ENCODE peak calls at places on chromosome 12, in four cellular contexts. D is HL-60, N is GM12891, S is GM12878. V is an unnamed sample.

GRCh38 chr12:93223440-93224426 is 154.0 kb upstream of the NUDT4 start:
- DNase-seq in D (no peak), S (no peak), N (no peak), V (no peak)

GRCh38 chr12:116400671-116401357 is 123.3 kb upstream of the MED13L start:
- DNase-seq in S (no peak), D (peak; percentile 66), N (no peak), V (no peak)

GRCh38 chr12:80861636-80862378 is 75.9 kb downstream of the LIN7A start:
- DNase-seq in D (peak; percentile 24), S (no peak), N (no peak), V (no peak)

GRCh38 chr12:56450241-56450640 is 1.0 kb upstream of the TIMELESS start:
- DNase-seq in D (no peak), S (no peak), N (no peak), V (no peak)

GRCh38 chr12:86950043-86950838 is 694.0 kb upstream of the MGAT4C start:
- DNase-seq in S (no peak), D (no peak), N (no peak), V (no peak)

GRCh38 chr12:46698003-46698402 is 127.8 kb downstream of the SLC38A4 start:
- DNase-seq in N (no peak), D (no peak), S (no peak), V (no peak)

GRCh38 chr12:131418884-131419283 is 292.0 kb upstream of the SFSWAP start:
- DNase-seq in S (no peak), N (no peak), D (no peak), V (no peak)

GRCh38 chr12:49964849-49965624 is 3.4 kb downstream of the AQP5 start:
- DNase-seq in S (no peak), D (no peak), N (no peak), V (no peak)

GRCh38 chr12:113221997-113222729 is 899 bp downstream of the TPCN1 start:
- DNase-seq in N (no peak), S (no peak), D (no peak), V (no peak)

GRCh38 chr12:105466901-105467598 is 136.6 kb downstream of the C12orf75 start:
- DNase-seq in N (no peak), D (no peak), S (no peak), V (no peak)

GRCh38 chr12:12585115-12585862 is 22.6 kb upstream of the DUSP16 start:
- DNase-seq in S (no peak), N (no peak), D (no peak), V (no peak)

GRCh38 chr12:24227550-24227949 is 278.1 kb upstream of the SOX5 start:
- DNase-seq in S (no peak), D (no peak), N (no peak), V (no peak)

GRCh38 chr12:109670647-109671046 is 43.0 kb upstream of the FAM222A start:
- DNase-seq in N (no peak), D (no peak), S (no peak), V (peak; percentile 8)

GRCh38 chr12:14442221-14442881 is 76.9 kb downstream of the ATF7IP start:
- DNase-seq in S (no peak), N (no peak), D (peak; percentile 33), V (no peak)

GRCh38 chr12:122368361-122369073 is 54.0 kb downstream of the CLIP1 start:
- DNase-seq in S (no peak), N (no peak), D (no peak), V (peak; percentile 48)

GRCh38 chr12:5506295-5506694 is 74.4 kb downstream of the NTF3 start:
- DNase-seq in N (no peak), S (no peak), D (no peak), V (no peak)

GRCh38 chr12:96578526-96579125 is 89.2 kb downstream of the CFAP54 start:
- DNase-seq in S (peak; percentile 57), N (no peak), D (no peak), V (peak; percentile 10)

GRCh38 chr12:44584625-44585024 is 291.5 kb downstream of the NELL2 start:
- DNase-seq in N (no peak), D (no peak), S (no peak), V (no peak)

GRCh38 chr12:106917503-106917902 is 38.2 kb upstream of the TMEM263 start:
- DNase-seq in N (no peak), D (no peak), S (no peak), V (no peak)

GRCh38 chr12:116818341-116818856 is 62.8 kb downstream of the HRK start:
- DNase-seq in S (no peak), D (no peak), N (no peak), V (no peak)

GRCh38 chr12:77179515-77179914 is 114.1 kb upstream of the E2F7 start:
- DNase-seq in S (no peak), D (no peak), N (no peak), V (no peak)

GRCh38 chr12:42325776-42326465 is at the start of the genes PPHLN1 and ZCRB1:
- DNase-seq in S (no peak), N (peak; percentile 61), D (peak; percentile 58), V (peak; percentile 92)

GRCh38 chr12:42326466-42327226 is 679 bp downstream of the PPHLN1 start:
- DNase-seq in D (no peak), S (no peak), N (no peak), V (peak; percentile 19)

GRCh38 chr12:42327227-42327590 is 1.2 kb downstream of the PPHLN1 start:
- DNase-seq in N (no peak), D (no peak), S (no peak), V (no peak)

GRCh38 chr12:42323856-42324255 is 2.0 kb downstream of the ZCRB1 start:
- DNase-seq in N (no peak), S (no peak), D (no peak), V (no peak)

DNA sequence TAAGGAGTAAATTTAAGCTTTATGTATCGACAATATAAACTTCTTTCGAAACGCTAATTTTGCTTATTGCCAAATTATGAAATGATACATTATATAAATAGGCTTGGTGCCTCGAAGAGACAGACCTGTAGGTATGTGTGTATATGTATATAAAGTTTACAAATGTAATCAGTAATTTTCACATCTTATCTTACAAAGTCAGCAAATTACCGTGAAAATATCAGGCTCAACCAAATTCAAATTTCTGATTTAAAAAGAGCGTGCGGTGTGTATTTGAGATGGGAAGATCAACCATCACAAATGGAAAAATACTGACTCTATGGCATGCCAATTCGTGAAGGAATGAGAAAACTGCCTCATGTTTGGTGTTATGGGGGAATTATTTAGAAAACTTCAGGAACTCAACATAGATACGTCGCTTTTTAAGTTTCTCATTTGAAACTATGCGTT is 543 bp downstream of the ZCRB1 start:
- DNase-seq in N (no peak), D (no peak), S (no peak), V (no peak)
- TF ChIP-seq SPI1 in N (no peak), D (no peak), S (no peak), V (no peak)

DNA sequence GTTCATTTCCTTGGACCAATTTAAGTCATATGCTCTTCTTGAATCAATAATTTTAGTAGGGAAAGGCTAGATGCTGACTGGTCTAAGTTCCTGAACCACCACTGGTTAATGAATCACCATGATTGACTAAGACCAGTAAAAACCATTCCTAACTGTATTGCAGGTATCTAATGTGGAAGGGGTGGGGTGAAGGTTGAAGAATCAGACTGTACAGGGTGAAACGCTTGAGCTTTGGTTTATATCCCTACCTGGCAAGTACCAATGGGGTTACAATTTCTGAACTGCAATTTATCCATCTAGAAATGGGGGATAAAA is 100.2 kb downstream of the DYRK2 start:
- DNase-seq in S (no peak), D (no peak), N (no peak), V (no peak)
- TF ChIP-seq SPI1 in S (no peak), D (no peak), N (no peak), V (no peak)

DNA sequence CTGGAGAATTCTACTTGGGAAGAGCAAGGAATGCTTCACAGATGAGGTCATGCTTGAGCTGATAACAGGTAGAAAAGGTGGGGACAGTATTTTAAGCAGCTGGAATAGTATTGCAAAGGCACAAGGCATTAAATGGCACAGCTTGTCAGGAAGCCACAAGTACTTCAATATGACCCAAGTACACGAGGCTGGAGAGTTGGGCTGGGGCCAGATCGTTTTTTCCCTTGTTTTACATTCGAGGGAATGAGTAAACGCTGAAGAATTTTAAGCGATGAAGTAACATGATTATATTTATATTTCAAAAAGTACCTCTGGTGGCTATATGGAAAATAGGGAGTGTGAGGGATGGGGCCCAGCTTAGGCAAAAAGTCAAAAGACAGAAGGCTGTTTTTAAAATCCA is 54.9 kb upstream of the ARID2 start:
- DNase-seq in D (no peak), S (no peak), N (no peak), V (no peak)
- TF ChIP-seq SPI1 in D (no peak), S (no peak), N (no peak), V (no peak)

GRCh38 chr12:52925717-52926595 is 21.1 kb upstream of the KRT8 start:
- DNase-seq in N (no peak), S (no peak), D (no peak), V (no peak)

GRCh38 chr12:52927964-52928363 is 21.0 kb upstream of the KRT18 start:
- DNase-seq in N (no peak), S (no peak), D (no peak), V (no peak)

GRCh38 chr12:52921488-52922165 is 16.8 kb upstream of the KRT8 start:
- DNase-seq in N (no peak), S (no peak), D (no peak), V (no peak)

GRCh38 chr12:52926596-52927241 is 21.8 kb upstream of the KRT8 start:
- DNase-seq in S (no peak), N (no peak), D (no peak), V (peak; percentile 10)

DNA sequence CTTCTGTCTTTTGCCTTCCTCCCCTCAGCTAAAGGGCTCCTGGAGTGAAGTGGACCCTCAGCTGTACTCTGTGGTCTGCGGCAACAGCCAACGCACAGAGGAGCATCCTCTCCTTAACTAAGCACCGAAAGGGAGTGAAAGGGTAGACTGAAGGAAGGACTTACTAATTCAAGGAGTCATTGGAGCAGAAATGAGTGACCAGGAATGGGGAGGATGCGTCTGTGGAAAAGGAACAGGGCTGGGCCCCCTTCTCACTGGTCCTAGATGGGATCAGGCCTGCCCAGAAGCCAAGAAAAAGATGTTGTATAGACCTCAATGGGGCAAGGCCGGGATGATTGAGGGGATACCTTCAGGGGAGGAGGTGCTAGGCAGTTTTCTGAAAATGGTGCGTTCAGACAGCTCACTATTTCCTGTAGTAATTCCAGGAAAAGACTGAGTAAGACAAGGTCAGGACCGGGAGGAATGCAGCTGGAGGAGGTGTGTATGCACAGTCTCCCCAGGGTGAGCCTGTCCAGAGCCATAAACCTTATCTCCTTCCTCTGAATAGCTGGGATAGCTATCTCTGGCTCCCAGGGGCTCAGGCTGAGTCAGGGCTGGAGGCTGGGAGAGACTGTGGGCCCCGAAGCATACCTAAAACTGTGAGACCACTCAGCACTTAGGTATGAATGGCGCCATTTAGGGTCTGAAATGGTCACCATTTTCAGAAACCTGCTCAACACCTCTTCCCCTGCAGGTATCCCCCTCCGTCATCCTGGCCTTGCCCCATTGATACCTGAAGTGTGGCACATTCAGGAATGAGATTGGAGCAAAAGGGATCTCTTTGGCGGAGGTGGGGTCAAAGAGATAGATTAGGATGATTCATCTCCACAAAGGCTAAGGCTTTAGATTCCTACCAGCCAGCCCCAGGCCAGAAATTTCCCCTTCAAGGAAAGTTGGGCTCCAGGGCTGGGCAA is 20.2 kb upstream of the KRT8 start:
- DNase-seq in S (no peak), N (no peak), D (no peak), V (peak; percentile 83)
- TF ChIP-seq SPI1 in S (no peak), N (no peak), D (no peak), V (no peak)

GRCh38 chr12:57899010-57899662 is 42.2 kb upstream of the ATP23 start:
- DNase-seq in D (no peak), N (peak; percentile 64), S (peak; percentile 79), V (no peak)
- TF ChIP-seq SPI1 in D (no peak), N (peak; percentile 27), S (peak; percentile 33), V (no peak)

V was measured in K562.